ENCODE peak calls at places on chromosomes 11 and 22, in eight cellular contexts. L is brain microvascular endothelial cell, D is progenitor cell of endocrine pancreas, F is HFF-Myc, U is RWPE1, J is Calu3, P is mucosa of descending colon, N is dorsolateral prefrontal cortex. G is an unnamed sample.

GRCh38 chr11:123194308-123195181 is 503 bp downstream of the CLMP start:
- DNase-seq in N (no peak), P (no peak), F (no peak), J (peak; percentile 11), L (no peak), D (peak; percentile 11), U (peak; percentile 44), G (peak; percentile 17)

GRCh38 chr11:115297330-115297729 is 206.9 kb downstream of the CADM1 start:
- DNase-seq in L (no peak), F (no peak), N (no peak), U (no peak), D (no peak), J (no peak), P (no peak), G (no peak)

GRCh38 chr22:29979645-29980303 is 96.8 kb downstream of the MTMR3 start:
- DNase-seq in J (no peak), U (no peak), P (no peak), L (no peak), D (no peak), F (no peak), N (no peak), G (no peak)

GRCh38 chr22:20243545-20244249 is 24.4 kb downstream of the RTN4R start:
- DNase-seq in U (peak; percentile 53), F (no peak), L (peak; percentile 55), J (peak; percentile 16), P (peak; percentile 78), D (no peak), N (no peak), G (peak; percentile 57)

GRCh38 chr11:128336203-128336602 is 251.2 kb downstream of the ETS1 start:
- DNase-seq in D (no peak), J (no peak), N (no peak), L (peak; percentile 69), F (peak; percentile 77), U (no peak), P (no peak), G (peak; percentile 99)

GRCh38 chr11:105092255-105093239 is 47.0 kb downstream of the CARD18 start:
- DNase-seq in U (peak; percentile 14), N (no peak), F (no peak), L (no peak), J (no peak), D (no peak), P (no peak), G (peak; percentile 64)

GRCh38 chr11:83044958-83045712 is 26.6 kb downstream of the RAB30 start:
- DNase-seq in D (no peak), L (peak; percentile 91), P (no peak), J (no peak), N (no peak), F (peak; percentile 55), U (peak; percentile 79), G (peak; percentile 87)

GRCh38 chr11:35096737-35097136 is 42.2 kb upstream of the CD44 start:
- DNase-seq in J (no peak), P (no peak), N (no peak), F (no peak), D (no peak), L (no peak), U (no peak), G (no peak)

GRCh38 chr11:118916842-118917388 is 8.8 kb downstream of the BCL9L start:
- DNase-seq in L (peak; percentile 75), D (no peak), N (no peak), P (peak; percentile 67), J (no peak), F (no peak), U (no peak), G (peak; percentile 89)

GRCh38 chr22:19707347-19708322 is 6.7 kb upstream of the SEPTIN5 start:
- DNase-seq in U (no peak), F (no peak), J (no peak), N (no peak), D (no peak), L (no peak), P (no peak), G (no peak)

GRCh38 chr11:11966826-11967668 is 41.4 kb downstream of the DKK3 start:
- DNase-seq in N (peak; percentile 69), U (peak; percentile 54), J (peak; percentile 82), D (peak; percentile 59), L (peak; percentile 51), F (no peak), P (peak; percentile 72), G (peak; percentile 52)

GRCh38 chr11:33452806-33453205 is 195.6 kb downstream of the HIPK3 start:
- DNase-seq in N (no peak), P (no peak), L (peak; percentile 89), J (peak; percentile 6), D (no peak), F (peak; percentile 73), U (peak; percentile 50), G (peak; percentile 90)

GRCh38 chr11:66789097-66789890 is 53.9 kb upstream of the RCE1 start:
- DNase-seq in L (no peak), F (no peak), U (no peak), P (no peak), J (no peak), N (no peak), D (no peak), G (peak; percentile 77)

GRCh38 chr22:19886605-19887250 is 32.1 kb upstream of the GNB1L start:
- DNase-seq in J (no peak), P (peak; percentile 64), D (no peak), N (no peak), U (peak; percentile 4), L (no peak), F (peak; percentile 71), G (peak; percentile 63)

GRCh38 chr11:11985016-11985715 is 23.3 kb downstream of the DKK3 start:
- DNase-seq in J (no peak), D (no peak), L (peak; percentile 64), N (no peak), P (no peak), F (no peak), U (no peak), G (peak; percentile 86)

GRCh38 chr11:58926695-58927094 is 12.6 kb upstream of the GLYATL1 start:
- DNase-seq in D (no peak), N (no peak), U (no peak), F (no peak), L (no peak), J (no peak), P (no peak), G (peak; percentile 66)

GRCh38 chr11:72700026-72700610 is 25.9 kb upstream of the PDE2A start:
- DNase-seq in U (no peak), N (no peak), J (no peak), L (no peak), P (no peak), F (no peak), D (no peak), G (peak; percentile 60)

GRCh38 chr11:74748211-74749126 is at the start of gene RNF169:
- DNase-seq in U (peak; percentile 98), D (peak; percentile 76), J (peak; percentile 92), F (peak; percentile 81), P (peak; percentile 96), L (peak; percentile 97), N (peak; percentile 84), G (peak; percentile 95)

GRCh38 chr22:38033522-38034277 is 23.5 kb upstream of the PICK1 start:
- DNase-seq in F (no peak), L (no peak), P (peak; percentile 49), J (no peak), N (peak; percentile 78), D (no peak), U (no peak), G (no peak)

GRCh38 chr11:130369141-130369691 is 54.5 kb upstream of the ZBTB44 start:
- DNase-seq in P (no peak), L (no peak), J (no peak), N (peak; percentile 40), D (no peak), F (no peak), U (no peak), G (no peak)

GRCh38 chr22:49235463-49236300 is 592.0 kb downstream of the BRD1 start:
- DNase-seq in N (no peak), J (no peak), U (no peak), P (no peak), L (no peak), D (no peak), F (no peak), G (no peak)

GRCh38 chr11:121891134-121891533 is 224.9 kb downstream of the BLID start:
- DNase-seq in L (no peak), D (no peak), N (no peak), J (no peak), F (no peak), P (no peak), U (no peak), G (no peak)

DNA sequence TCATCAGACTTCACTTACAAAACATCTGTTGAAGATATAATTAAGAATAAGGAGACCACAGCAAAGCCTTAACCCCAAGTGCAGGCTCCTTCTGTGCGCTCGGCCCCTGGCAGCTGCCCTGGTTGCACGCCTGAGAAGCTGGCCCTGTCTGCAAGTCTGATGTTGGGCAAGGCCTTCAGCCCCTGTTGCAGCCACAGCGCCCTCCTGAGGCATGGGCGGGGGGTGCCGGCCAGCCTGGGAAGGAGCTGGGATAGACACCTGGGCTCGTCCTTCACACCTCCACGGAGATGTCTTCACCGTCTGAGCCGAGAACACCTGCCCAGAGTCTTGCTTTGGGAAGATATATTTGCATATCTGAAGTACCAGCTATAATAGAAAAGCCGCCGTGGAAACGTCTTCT is 104.1 kb downstream of the MPPED1 start:
- DNase-seq in F (no peak), U (no peak), D (no peak), P (no peak), N (no peak), J (no peak), L (no peak), G (no peak)
- TF ChIP-seq CTCF in F (no peak), U (no peak), D (no peak), P (no peak), N (no peak), J (no peak), L (no peak), G (peak; percentile 23)

GRCh38 chr11:120306519-120307242 is 18.4 kb upstream of the TLCD5 start:
- DNase-seq in D (no peak), N (no peak), J (peak; percentile 72), L (peak; percentile 86), P (peak; percentile 70), F (peak; percentile 66), U (peak; percentile 89), G (peak; percentile 88)
- TF ChIP-seq CTCF in D (peak; percentile 40), N (no peak), J (peak; percentile 25), L (peak; percentile 83), P (no peak), F (peak; percentile 81), U (no peak), G (peak; percentile 81)

DNA sequence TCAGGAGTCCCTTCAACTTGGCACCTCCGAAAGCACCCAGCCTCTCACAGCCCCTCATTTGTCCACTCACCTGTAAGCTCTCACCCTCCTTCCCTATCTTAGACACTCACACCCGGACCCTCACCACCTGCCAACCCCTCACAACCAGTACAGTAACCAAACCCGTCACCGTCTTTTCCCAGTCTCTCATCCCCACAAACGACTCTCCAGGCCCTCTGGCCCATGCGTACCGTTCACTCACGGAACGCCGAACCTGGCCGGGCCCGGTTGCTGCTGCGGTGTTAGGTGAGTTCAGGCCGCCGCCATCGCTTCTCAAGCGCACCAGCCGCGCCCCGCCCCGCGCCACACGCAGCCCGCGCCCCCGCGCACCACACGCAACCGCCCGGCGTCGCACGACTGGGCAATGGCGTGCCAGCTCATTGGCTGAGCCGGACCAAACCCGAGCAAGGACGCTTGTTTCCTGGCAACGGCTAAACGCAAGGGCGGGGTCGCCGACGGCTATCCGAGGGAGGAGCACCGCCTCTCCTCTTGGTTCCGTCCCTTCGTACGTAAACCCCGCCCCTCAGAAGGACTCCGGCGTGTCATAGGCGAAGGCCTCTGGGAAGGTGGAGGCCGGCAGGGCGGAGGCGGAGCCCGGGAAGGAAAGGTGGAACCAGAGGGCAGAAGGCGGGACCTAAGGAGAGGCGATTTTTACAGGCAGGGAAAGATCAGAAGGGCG is at the start of gene FHIP1B:
- DNase-seq in J (peak; percentile 99), F (peak; percentile 98), U (peak; percentile 96), P (peak; percentile 100), L (peak; percentile 100), D (peak; percentile 99), N (peak; percentile 99), G (peak; percentile 100)
- TF ChIP-seq CTCF in J (no peak), F (no peak), U (no peak), P (no peak), L (no peak), D (no peak), N (no peak), G (no peak)

GRCh38 chr11:57340228-57340627 is 2.1 kb downstream of the P2RX3 start:
- DNase-seq in D (no peak), L (no peak), J (no peak), F (no peak), U (no peak), N (no peak), P (peak; percentile 44), G (no peak)
- TF ChIP-seq CTCF in D (peak; percentile 34), L (peak; percentile 46), J (no peak), F (peak; percentile 15), U (no peak), N (no peak), P (no peak), G (peak; percentile 34)

G was measured in HFFc6.